ENCODE peak calls at places on chromosomes 6 and 20, in six cellular contexts. S is gastrocnemius medialis; L is heart right ventricle; F is CD8-positive, alpha-beta memory T cell; O is lung; E is aorta. Q is an unnamed sample.

GRCh38 chr20:8209061-8209460 is 77.0 kb downstream of the PLCB1 start:
- DNase-seq in S (no peak), L (no peak), F (no peak), O (no peak), E (no peak), Q (no peak)

GRCh38 chr6:1336246-1336843 is 24.4 kb downstream of the FOXQ1 start:
- DNase-seq in S (no peak), L (no peak), F (no peak), O (peak; percentile 67), E (no peak), Q (no peak)

GRCh38 chr20:6819599-6819998 is 52.1 kb downstream of the BMP2 start:
- DNase-seq in S (no peak), L (no peak), F (no peak), O (no peak), E (no peak), Q (no peak)

GRCh38 chr20:32007787-32008616 is 2.2 kb upstream of the CCM2L start:
- DNase-seq in S (no peak), L (peak; percentile 82), F (no peak), O (peak; percentile 45), E (no peak), Q (no peak)

GRCh38 chr6:136846046-136846445 is 23.7 kb downstream of the PEX7 start:
- DNase-seq in S (no peak), L (peak; percentile 18), F (peak; percentile 20), O (no peak), E (no peak), Q (no peak)

GRCh38 chr20:20102163-20102562 is 49.8 kb downstream of the CFAP61 start:
- DNase-seq in S (no peak), L (no peak), F (no peak), O (no peak), E (no peak), Q (no peak)

GRCh38 chr6:1763411-1763810 is 153.7 kb downstream of the FOXC1 start:
- DNase-seq in S (no peak), L (no peak), F (no peak), O (no peak), E (no peak), Q (no peak)

GRCh38 chr6:25302677-25303128 is 23.5 kb downstream of the CARMIL1 start:
- DNase-seq in S (no peak), L (no peak), F (no peak), O (peak; percentile 49), E (no peak), Q (no peak)

DNA sequence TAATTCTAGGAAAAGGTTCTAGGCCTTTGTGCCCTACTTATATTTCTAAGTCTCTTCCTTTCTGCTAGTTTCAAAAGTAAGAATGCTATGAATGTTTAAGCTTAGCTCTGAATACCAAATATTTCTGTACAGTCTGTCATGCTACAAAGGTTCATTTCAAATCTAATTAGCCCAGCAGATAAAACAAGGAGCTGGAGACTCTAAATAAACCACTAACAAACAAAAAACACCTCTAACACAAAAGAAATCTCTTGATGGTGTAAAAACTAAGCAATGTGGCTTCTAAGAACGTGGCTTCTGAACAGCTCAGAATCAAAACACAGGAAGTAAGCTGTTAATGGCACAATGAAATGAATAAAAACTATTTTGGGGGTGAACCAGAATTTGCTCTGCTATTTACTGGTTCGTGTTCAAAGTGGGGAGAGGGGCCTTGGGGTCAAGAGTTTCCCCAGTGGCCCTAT is 198.3 kb downstream of the BCAS1 start:
- DNase-seq in S (no peak), L (no peak), F (peak; percentile 46), O (no peak), E (no peak), Q (no peak)
- H3K4me3 ChIP-seq in S (no peak overlapping the region), L (no peak overlapping the region), F (peak overlapping the region; percentile 59), O (no peak overlapping the region), E (no peak overlapping the region), Q (peak overlapping the region; percentile 56)

GRCh38 chr6:69775941-69776340 is 20.9 kb downstream of the LMBRD1 start:
- DNase-seq in S (no peak), L (no peak), F (no peak), O (no peak), E (no peak), Q (no peak)
- H3K27ac ChIP-seq in S (no peak overlapping the region), L (no peak overlapping the region), F (no peak overlapping the region), O (no peak overlapping the region), E (no peak overlapping the region), Q (no peak overlapping the region)

DNA sequence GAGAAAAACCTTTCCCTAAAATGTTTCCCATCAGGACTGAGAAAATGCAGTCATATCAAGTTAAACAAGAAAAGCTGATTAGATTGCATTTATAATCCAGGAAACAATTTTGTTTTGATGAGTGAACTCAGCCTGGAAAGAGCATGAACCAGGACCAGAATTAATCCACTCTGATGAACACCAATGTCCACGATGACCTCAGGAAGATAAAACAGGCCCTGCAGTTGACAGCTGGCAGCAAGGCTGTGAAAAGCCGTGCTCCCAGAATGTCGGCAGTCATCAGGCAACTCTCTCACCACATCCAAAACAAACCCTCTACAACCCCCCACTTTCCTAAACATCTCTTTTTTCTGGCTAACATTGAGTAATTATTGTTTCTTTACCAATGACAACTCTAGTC is 74.0 kb upstream of the PROKR2 start:
- DNase-seq in S (no peak), L (no peak), F (no peak), O (no peak), E (no peak), Q (no peak)
- H3K27me3 ChIP-seq in S (no peaks in the 10 kb centered on the region), L (no peaks in the 10 kb centered on the region), F (no peaks in the 10 kb centered on the region), O (no peaks in the 10 kb centered on the region), E (no peaks in the 10 kb centered on the region), Q (no peaks in the 10 kb centered on the region)

GRCh38 chr20:2507464-2507863 is 1.3 kb downstream of the ZNF343 start:
- DNase-seq in S (no peak), L (no peak), F (no peak), O (no peak), E (no peak), Q (no peak)
- H3K4me3 ChIP-seq in S (peak overlapping the region; percentile 90), L (no peak overlapping the region), F (no peak overlapping the region), O (no peak overlapping the region), E (peak overlapping the region; percentile 88), Q (no peak overlapping the region)